ENCODE peak calls at places on chromosomes 2 and 18, in seven cellular contexts. One of them, this sample, is unnamed.

GRCh38 chr2:238079874-238080327 is 19.1 kb downstream of the SCLY start:
- DNase-seq in fibroblast of mammary gland: no peak
- DNase-seq in foreskin fibroblast: no peak
- DNase-seq in AG04450: no peak
- DNase-seq in endothelial cell of umbilical vein: no peak
- DNase-seq in dorsolateral prefrontal cortex: no peak
- DNase-seq in B cell: no peak
- DNase-seq in this sample: no peak

GRCh38 chr2:144004742-144005141 is 515.2 kb downstream of the ZEB2 start:
- DNase-seq in dorsolateral prefrontal cortex: no peak
- DNase-seq in B cell: no peak
- DNase-seq in AG04450: no peak
- DNase-seq in foreskin fibroblast: no peak
- DNase-seq in endothelial cell of umbilical vein: no peak
- DNase-seq in fibroblast of mammary gland: no peak
- DNase-seq in this sample: no peak

GRCh38 chr18:35580748-35581534 is 599 bp upstream of the GALNT1 start:
- DNase-seq in foreskin fibroblast: peak
- DNase-seq in endothelial cell of umbilical vein: peak
- DNase-seq in dorsolateral prefrontal cortex: peak
- DNase-seq in fibroblast of mammary gland: peak
- DNase-seq in B cell: peak
- DNase-seq in AG04450: peak
- DNase-seq in this sample: peak

GRCh38 chr2:106140091-106140490 is 54.0 kb downstream of the UXS1 start:
- DNase-seq in AG04450: no peak
- DNase-seq in fibroblast of mammary gland: no peak
- DNase-seq in B cell: no peak
- DNase-seq in endothelial cell of umbilical vein: no peak
- DNase-seq in dorsolateral prefrontal cortex: no peak
- DNase-seq in foreskin fibroblast: no peak
- DNase-seq in this sample: no peak

GRCh38 chr2:156088598-156088997 is 243.9 kb downstream of the NR4A2 start:
- DNase-seq in fibroblast of mammary gland: no peak
- DNase-seq in foreskin fibroblast: no peak
- DNase-seq in B cell: no peak
- DNase-seq in dorsolateral prefrontal cortex: no peak
- DNase-seq in endothelial cell of umbilical vein: no peak
- DNase-seq in AG04450: no peak
- DNase-seq in this sample: no peak

GRCh38 chr2:88342749-88343148 is 109.7 kb downstream of the FOXI3 start:
- DNase-seq in AG04450: no peak
- DNase-seq in B cell: no peak
- DNase-seq in dorsolateral prefrontal cortex: no peak
- DNase-seq in endothelial cell of umbilical vein: no peak
- DNase-seq in foreskin fibroblast: no peak
- DNase-seq in fibroblast of mammary gland: no peak
- DNase-seq in this sample: no peak

GRCh38 chr2:67290451-67290991 is 106.6 kb upstream of the ETAA1 start:
- DNase-seq in foreskin fibroblast: peak
- DNase-seq in B cell: no peak
- DNase-seq in fibroblast of mammary gland: peak
- DNase-seq in endothelial cell of umbilical vein: peak
- DNase-seq in dorsolateral prefrontal cortex: no peak
- DNase-seq in AG04450: no peak
- DNase-seq in this sample: no peak

GRCh38 chr2:207725815-207726578 is 14.6 kb downstream of the CCNYL1 start:
- DNase-seq in B cell: no peak
- DNase-seq in foreskin fibroblast: no peak
- DNase-seq in fibroblast of mammary gland: no peak
- DNase-seq in endothelial cell of umbilical vein: peak
- DNase-seq in AG04450: no peak
- DNase-seq in dorsolateral prefrontal cortex: no peak
- DNase-seq in this sample: no peak

GRCh38 chr2:168490015-168490874 is 34.2 kb downstream of the CERS6 start:
- DNase-seq in fibroblast of mammary gland: peak
- DNase-seq in AG04450: no peak
- DNase-seq in endothelial cell of umbilical vein: peak
- DNase-seq in foreskin fibroblast: peak
- DNase-seq in B cell: peak
- DNase-seq in dorsolateral prefrontal cortex: no peak
- DNase-seq in this sample: no peak

GRCh38 chr18:59961086-59961485 is 61.3 kb downstream of the PMAIP1 start:
- DNase-seq in AG04450: no peak
- DNase-seq in dorsolateral prefrontal cortex: no peak
- DNase-seq in fibroblast of mammary gland: no peak
- DNase-seq in endothelial cell of umbilical vein: no peak
- DNase-seq in foreskin fibroblast: no peak
- DNase-seq in B cell: peak
- DNase-seq in this sample: no peak

GRCh38 chr2:167506395-167506794 is 618.1 kb downstream of the XIRP2 start:
- DNase-seq in foreskin fibroblast: peak
- DNase-seq in fibroblast of mammary gland: peak
- DNase-seq in AG04450: peak
- DNase-seq in dorsolateral prefrontal cortex: no peak
- DNase-seq in B cell: no peak
- DNase-seq in endothelial cell of umbilical vein: no peak
- DNase-seq in this sample: no peak

GRCh38 chr2:85053802-85054201 is 79.4 kb upstream of the TCF7L1 start:
- DNase-seq in fibroblast of mammary gland: peak
- DNase-seq in dorsolateral prefrontal cortex: no peak
- DNase-seq in foreskin fibroblast: no peak
- DNase-seq in B cell: no peak
- DNase-seq in endothelial cell of umbilical vein: no peak
- DNase-seq in AG04450: no peak
- DNase-seq in this sample: no peak

GRCh38 chr2:9336534-9337354 is 86.6 kb downstream of the ITGB1BP1 start:
- DNase-seq in dorsolateral prefrontal cortex: no peak
- DNase-seq in endothelial cell of umbilical vein: peak
- DNase-seq in B cell: no peak
- DNase-seq in fibroblast of mammary gland: peak
- DNase-seq in AG04450: peak
- DNase-seq in foreskin fibroblast: peak
- DNase-seq in this sample: no peak

GRCh38 chr2:10396464-10396863 is 51.7 kb downstream of the ODC1 start:
- DNase-seq in foreskin fibroblast: no peak
- DNase-seq in dorsolateral prefrontal cortex: no peak
- DNase-seq in AG04450: no peak
- DNase-seq in B cell: no peak
- DNase-seq in fibroblast of mammary gland: no peak
- DNase-seq in endothelial cell of umbilical vein: no peak
- DNase-seq in this sample: no peak

GRCh38 chr2:177611310-177611886 is 218.8 kb downstream of the AGPS start:
- DNase-seq in endothelial cell of umbilical vein: no peak
- DNase-seq in dorsolateral prefrontal cortex: no peak
- DNase-seq in AG04450: no peak
- DNase-seq in foreskin fibroblast: no peak
- DNase-seq in B cell: no peak
- DNase-seq in fibroblast of mammary gland: no peak
- DNase-seq in this sample: no peak

GRCh38 chr2:43105586-43106562 is 120.5 kb downstream of the ZFP36L2 start:
- DNase-seq in AG04450: peak
- DNase-seq in fibroblast of mammary gland: peak
- DNase-seq in dorsolateral prefrontal cortex: no peak
- DNase-seq in foreskin fibroblast: peak
- DNase-seq in endothelial cell of umbilical vein: no peak
- DNase-seq in B cell: peak
- DNase-seq in this sample: no peak

GRCh38 chr2:174778479-174778962 is 14.2 kb upstream of the CHRNA1 start:
- DNase-seq in endothelial cell of umbilical vein: no peak
- DNase-seq in B cell: no peak
- DNase-seq in foreskin fibroblast: peak
- DNase-seq in fibroblast of mammary gland: peak
- DNase-seq in dorsolateral prefrontal cortex: no peak
- DNase-seq in AG04450: peak
- DNase-seq in this sample: no peak

GRCh38 chr2:238285653-238286082 is 2.7 kb downstream of the PER2 start:
- DNase-seq in foreskin fibroblast: peak
- DNase-seq in dorsolateral prefrontal cortex: no peak
- DNase-seq in endothelial cell of umbilical vein: no peak
- DNase-seq in B cell: no peak
- DNase-seq in AG04450: peak
- DNase-seq in fibroblast of mammary gland: peak
- DNase-seq in this sample: no peak

GRCh38 chr2:203455209-203455608 is 79.9 kb downstream of the RAPH1 start:
- DNase-seq in foreskin fibroblast: no peak
- DNase-seq in fibroblast of mammary gland: no peak
- DNase-seq in dorsolateral prefrontal cortex: no peak
- DNase-seq in B cell: no peak
- DNase-seq in endothelial cell of umbilical vein: no peak
- DNase-seq in AG04450: no peak
- DNase-seq in this sample: no peak

GRCh38 chr18:53817976-53818950 is 406.2 kb downstream of the MBD2 start:
- DNase-seq in dorsolateral prefrontal cortex: no peak
- DNase-seq in AG04450: no peak
- DNase-seq in endothelial cell of umbilical vein: no peak
- DNase-seq in B cell: no peak
- DNase-seq in foreskin fibroblast: no peak
- DNase-seq in fibroblast of mammary gland: no peak
- DNase-seq in this sample: no peak

GRCh38 chr2:120486946-120487345 is 141.0 kb downstream of the INHBB start:
- DNase-seq in B cell: no peak
- DNase-seq in endothelial cell of umbilical vein: no peak
- DNase-seq in fibroblast of mammary gland: no peak
- DNase-seq in AG04450: no peak
- DNase-seq in dorsolateral prefrontal cortex: no peak
- DNase-seq in foreskin fibroblast: peak
- DNase-seq in this sample: no peak

GRCh38 chr18:47260924-47261701 is 9.7 kb upstream of the SKOR2 start:
- DNase-seq in B cell: no peak
- DNase-seq in endothelial cell of umbilical vein: no peak
- DNase-seq in dorsolateral prefrontal cortex: no peak
- DNase-seq in AG04450: no peak
- DNase-seq in fibroblast of mammary gland: no peak
- DNase-seq in foreskin fibroblast: no peak
- DNase-seq in this sample: no peak
- TF ChIP-seq CTCF in B cell: no peak
- TF ChIP-seq CTCF in endothelial cell of umbilical vein: no peak
- TF ChIP-seq CTCF in dorsolateral prefrontal cortex: no peak
- TF ChIP-seq CTCF in AG04450: no peak
- TF ChIP-seq CTCF in fibroblast of mammary gland: no peak
- TF ChIP-seq CTCF in foreskin fibroblast: no peak
- TF ChIP-seq CTCF in this sample: no peak

GRCh38 chr2:131040661-131041401 is 52.4 kb downstream of the FAM168B start:
- DNase-seq in B cell: no peak
- DNase-seq in fibroblast of mammary gland: no peak
- DNase-seq in foreskin fibroblast: no peak
- DNase-seq in endothelial cell of umbilical vein: no peak
- DNase-seq in AG04450: no peak
- DNase-seq in dorsolateral prefrontal cortex: no peak
- DNase-seq in this sample: no peak
- TF ChIP-seq CTCF in B cell: no peak
- TF ChIP-seq CTCF in fibroblast of mammary gland: peak
- TF ChIP-seq CTCF in foreskin fibroblast: peak
- TF ChIP-seq CTCF in endothelial cell of umbilical vein: peak
- TF ChIP-seq CTCF in AG04450: peak
- TF ChIP-seq CTCF in dorsolateral prefrontal cortex: peak
- TF ChIP-seq CTCF in this sample: peak

GRCh38 chr2:231711677-231712461 is 3.5 kb downstream of the PTMA start:
- DNase-seq in endothelial cell of umbilical vein: no peak
- DNase-seq in dorsolateral prefrontal cortex: no peak
- DNase-seq in AG04450: no peak
- DNase-seq in foreskin fibroblast: no peak
- DNase-seq in B cell: no peak
- DNase-seq in fibroblast of mammary gland: no peak
- DNase-seq in this sample: no peak

GRCh38 chr2:231710751-231711676 is 2.7 kb downstream of the PTMA start:
- DNase-seq in dorsolateral prefrontal cortex: no peak
- DNase-seq in fibroblast of mammary gland: no peak
- DNase-seq in endothelial cell of umbilical vein: peak
- DNase-seq in B cell: no peak
- DNase-seq in foreskin fibroblast: no peak
- DNase-seq in AG04450: no peak
- DNase-seq in this sample: no peak

GRCh38 chr2:231708773-231709635 is 679 bp downstream of the PTMA start:
- DNase-seq in fibroblast of mammary gland: peak
- DNase-seq in endothelial cell of umbilical vein: peak
- DNase-seq in AG04450: no peak
- DNase-seq in dorsolateral prefrontal cortex: no peak
- DNase-seq in B cell: peak
- DNase-seq in foreskin fibroblast: no peak
- DNase-seq in this sample: peak

GRCh38 chr2:231709636-231709980 is 1.3 kb downstream of the PTMA start:
- DNase-seq in foreskin fibroblast: no peak
- DNase-seq in fibroblast of mammary gland: peak
- DNase-seq in dorsolateral prefrontal cortex: no peak
- DNase-seq in endothelial cell of umbilical vein: peak
- DNase-seq in B cell: no peak
- DNase-seq in AG04450: no peak
- DNase-seq in this sample: no peak

GRCh38 chr2:231709981-231710750 is 1.8 kb downstream of the PTMA start:
- DNase-seq in endothelial cell of umbilical vein: peak
- DNase-seq in fibroblast of mammary gland: peak
- DNase-seq in foreskin fibroblast: peak
- DNase-seq in B cell: peak
- DNase-seq in AG04450: no peak
- DNase-seq in dorsolateral prefrontal cortex: peak
- DNase-seq in this sample: peak
- TF ChIP-seq CTCF in endothelial cell of umbilical vein: peak
- TF ChIP-seq CTCF in fibroblast of mammary gland: peak
- TF ChIP-seq CTCF in foreskin fibroblast: peak
- TF ChIP-seq CTCF in B cell: peak
- TF ChIP-seq CTCF in AG04450: peak
- TF ChIP-seq CTCF in dorsolateral prefrontal cortex: peak
- TF ChIP-seq CTCF in this sample: peak

GRCh38 chr2:100109986-100110980 is 32.1 kb downstream of the AFF3 start:
- DNase-seq in dorsolateral prefrontal cortex: no peak
- DNase-seq in fibroblast of mammary gland: no peak
- DNase-seq in endothelial cell of umbilical vein: no peak
- DNase-seq in B cell: peak
- DNase-seq in AG04450: no peak
- DNase-seq in foreskin fibroblast: no peak
- DNase-seq in this sample: no peak

GRCh38 chr2:100107911-100108647 is 34.3 kb downstream of the AFF3 start:
- DNase-seq in dorsolateral prefrontal cortex: no peak
- DNase-seq in B cell: no peak
- DNase-seq in fibroblast of mammary gland: no peak
- DNase-seq in AG04450: no peak
- DNase-seq in foreskin fibroblast: no peak
- DNase-seq in endothelial cell of umbilical vein: no peak
- DNase-seq in this sample: no peak

GRCh38 chr2:100119235-100119634 is 23.2 kb downstream of the AFF3 start:
- DNase-seq in foreskin fibroblast: no peak
- DNase-seq in fibroblast of mammary gland: no peak
- DNase-seq in endothelial cell of umbilical vein: no peak
- DNase-seq in B cell: no peak
- DNase-seq in dorsolateral prefrontal cortex: no peak
- DNase-seq in AG04450: no peak
- DNase-seq in this sample: no peak

DNA sequence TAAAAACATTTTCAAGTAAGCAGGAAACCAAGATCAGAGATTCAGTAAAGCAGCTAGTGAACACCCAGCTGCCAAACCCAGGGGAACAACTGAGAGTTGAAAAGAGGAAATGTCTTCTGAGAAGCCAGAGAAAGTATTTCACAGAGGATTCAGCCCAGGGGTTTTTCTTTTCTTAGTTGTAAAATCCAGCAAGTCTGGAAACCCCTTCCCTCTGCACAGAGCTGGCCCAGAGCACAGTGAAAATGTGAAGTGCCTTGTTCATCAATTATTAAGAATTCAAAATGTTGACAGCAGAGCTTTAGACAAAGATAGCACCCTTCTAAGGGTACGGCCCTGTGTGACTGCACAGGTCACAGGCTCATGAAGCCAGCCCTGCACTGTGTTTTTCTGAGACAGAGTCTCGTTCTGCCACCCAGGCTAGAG is 28.4 kb downstream of the AFF3 start:
- DNase-seq in foreskin fibroblast: no peak
- DNase-seq in fibroblast of mammary gland: no peak
- DNase-seq in AG04450: no peak
- DNase-seq in B cell: peak
- DNase-seq in endothelial cell of umbilical vein: no peak
- DNase-seq in dorsolateral prefrontal cortex: no peak
- DNase-seq in this sample: no peak
- TF ChIP-seq CTCF in foreskin fibroblast: no peak
- TF ChIP-seq CTCF in fibroblast of mammary gland: no peak
- TF ChIP-seq CTCF in AG04450: no peak
- TF ChIP-seq CTCF in B cell: no peak
- TF ChIP-seq CTCF in endothelial cell of umbilical vein: no peak
- TF ChIP-seq CTCF in dorsolateral prefrontal cortex: no peak
- TF ChIP-seq CTCF in this sample: no peak

This sample was measured in progenitor cell of endocrine pancreas.